ENCODE peak calls at places on chromosomes 16 and 17, in four cellular contexts. I is GM06990, V is IMR-90, K is endodermal cell. L is an unnamed sample.

GRCh38 chr16:52494145-52494544 is 52.8 kb downstream of the TOX3 start:
- DNase-seq in I (no peak), V (no peak), K (no peak), L (no peak)

GRCh38 chr16:75471723-75472634 is 7.5 kb upstream of the TMEM170A start:
- DNase-seq in I (no peak), V (peak), K (peak), L (no peak)

GRCh38 chr17:16281351-16281750 is 64.3 kb downstream of the PIGL start:
- DNase-seq in I (no peak), V (peak), K (no peak), L (no peak)

GRCh38 chr17:45997624-45998023 is 1.4 kb upstream of the STH start:
- DNase-seq in I (no peak), V (peak), K (no peak), L (no peak)

GRCh38 chr16:11100239-11100750 is 155.7 kb downstream of the SOCS1 start:
- DNase-seq in I (peak), V (peak), K (peak), L (no peak)

GRCh38 chr17:51260960-51261958 is 913 bp downstream of the UTP18 start:
- DNase-seq in I (peak), V (no peak), K (peak), L (peak)

GRCh38 chr16:78988361-78988992 is 612.1 kb downstream of the MAF start:
- DNase-seq in I (no peak), V (no peak), K (peak), L (no peak)

GRCh38 chr17:44023545-44024270 is 8.9 kb upstream of the TMEM101 start:
- DNase-seq in I (no peak), V (no peak), K (no peak), L (no peak)

GRCh38 chr17:44518032-44518431 is 14.8 kb upstream of the GPATCH8 start:
- DNase-seq in I (no peak), V (peak), K (no peak), L (no peak)

GRCh38 chr16:79639576-79640311 is 39.2 kb upstream of the MAF start:
- DNase-seq in I (no peak), V (no peak), K (no peak), L (no peak)

GRCh38 chr17:51479303-51479702 is 219.0 kb downstream of the UTP18 start:
- DNase-seq in I (no peak), V (no peak), K (peak), L (no peak)

GRCh38 chr17:35889818-35890773 is 9.9 kb upstream of the CCL5 start:
- DNase-seq in I (no peak), V (peak), K (no peak), L (no peak)

GRCh38 chr16:4407543-4408322 is 8.7 kb downstream of the CORO7 start:
- DNase-seq in I (no peak), V (peak), K (no peak), L (no peak)

GRCh38 chr16:67170168-67170947 is at the start of gene NOL3:
- DNase-seq in I (peak), V (peak), K (peak), L (no peak)

GRCh38 chr16:67169011-67169451 is 1.3 kb upstream of the NOL3 start:
- DNase-seq in I (no peak), V (no peak), K (peak), L (no peak)

GRCh38 chr16:67170948-67171649 is 761 bp downstream of the NOL3 start:
- DNase-seq in I (no peak), V (peak), K (peak), L (no peak)

GRCh38 chr16:67167588-67167987 is 2.8 kb upstream of the NOL3 start:
- DNase-seq in I (no peak), V (no peak), K (no peak), L (no peak)

DNA sequence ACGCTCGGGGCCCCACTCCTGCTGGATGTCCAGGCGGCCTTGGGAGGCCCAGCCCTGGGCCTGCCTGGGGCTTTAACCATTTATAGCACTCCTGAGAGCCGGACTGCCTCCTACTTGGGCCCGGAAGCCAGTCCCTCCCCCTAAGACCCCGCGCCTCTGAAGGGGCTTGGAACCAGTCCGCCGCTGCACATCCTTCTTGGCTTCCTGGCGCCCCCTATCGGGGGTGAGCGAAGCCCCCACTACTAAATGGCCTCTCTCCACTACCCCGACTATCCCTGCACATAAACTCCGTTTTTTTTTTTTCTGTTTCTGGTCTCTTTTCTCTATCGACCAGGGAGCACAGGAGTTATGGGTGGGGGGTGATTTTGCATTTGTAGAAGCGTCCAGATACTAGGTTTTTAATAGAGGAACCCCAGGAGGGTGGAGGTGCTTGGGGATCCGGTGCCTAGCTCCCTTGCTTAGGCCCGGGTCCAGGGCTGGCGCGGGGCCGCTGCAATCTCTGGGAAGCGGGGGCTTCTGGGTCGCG is 633 bp upstream of the NOL3 start:
- DNase-seq in I (no peak), V (no peak), K (peak), L (no peak)
- TF ChIP-seq CTCF in I (peak), V (peak), K (peak), L (no peak)

DNA sequence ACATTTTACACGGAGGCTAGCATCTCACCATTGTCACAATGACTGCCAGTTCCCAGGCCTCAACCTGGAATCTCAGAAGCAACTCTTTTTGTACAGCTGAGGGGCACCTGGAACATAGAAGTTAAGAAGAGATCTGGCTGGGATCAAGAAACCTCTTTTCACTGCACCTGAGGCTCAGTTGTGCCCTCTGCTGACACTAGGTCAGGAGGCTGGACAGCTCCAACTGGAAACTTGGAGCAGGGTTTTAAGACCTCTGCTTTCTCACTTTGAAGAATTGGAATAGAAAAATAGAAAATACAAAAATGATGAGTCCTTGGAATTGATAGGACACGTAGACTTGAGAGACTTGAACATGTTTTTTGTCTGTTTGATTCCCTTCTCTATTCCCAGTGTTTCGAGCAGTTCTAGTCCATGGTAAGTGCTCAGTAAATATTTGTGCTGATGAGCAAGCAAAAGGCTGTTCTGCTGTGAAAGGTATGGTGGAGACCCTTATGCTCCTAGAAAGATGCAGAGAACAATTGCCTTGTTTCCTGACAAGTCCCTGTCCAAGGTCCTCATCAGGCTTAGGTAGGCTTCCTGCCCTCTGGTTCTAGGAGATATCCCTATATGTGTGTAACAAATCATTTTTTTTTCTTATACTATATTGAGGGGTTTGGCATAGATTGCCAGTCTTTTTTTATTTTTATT is 13.6 kb upstream of the PPM1D start:
- DNase-seq in I (no peak), V (peak), K (peak), L (no peak)
- TF ChIP-seq CTCF in I (peak), V (peak), K (peak), L (no peak)

GRCh38 chr16:49382916-49383315 is 9.3 kb downstream of the C16orf78 start:
- DNase-seq in I (no peak), V (no peak), K (peak), L (no peak)
- TF ChIP-seq CTCF in I (peak), V (no peak), K (peak), L (no peak)

DNA sequence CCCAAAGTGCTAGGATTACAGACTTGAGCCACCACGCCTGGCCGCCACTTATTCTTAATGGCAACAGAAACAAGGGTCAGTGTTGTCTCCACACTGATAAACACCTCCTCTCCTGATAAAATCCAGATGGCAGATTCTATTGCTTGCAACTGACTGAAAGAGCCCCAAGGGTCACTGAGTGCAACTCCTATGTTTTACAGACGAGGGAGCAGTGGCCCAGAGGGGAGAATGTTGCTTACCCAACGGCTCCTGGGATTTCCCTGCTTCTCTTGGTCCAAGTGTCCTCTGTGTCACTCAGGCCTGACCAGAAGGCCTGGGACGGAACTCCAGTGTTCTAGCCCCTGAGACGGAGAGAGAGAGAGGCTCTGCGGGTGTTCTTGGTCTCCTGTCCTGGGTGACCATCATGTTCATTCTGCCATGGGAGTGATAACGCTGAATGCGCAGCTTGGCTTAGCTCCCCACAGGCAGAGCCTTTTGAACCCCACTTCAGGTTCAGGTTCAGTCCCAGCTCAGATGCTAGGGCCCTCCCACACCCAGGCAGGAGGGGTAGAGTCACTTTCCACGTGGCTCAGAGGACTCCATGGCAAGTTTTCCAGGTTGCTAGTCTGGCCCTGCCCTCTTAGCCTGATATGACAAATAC is 77.3 kb upstream of the NLRP1 start:
- DNase-seq in I (no peak), V (no peak), K (peak), L (no peak)
- TF ChIP-seq CTCF in I (no peak), V (no peak), K (peak), L (no peak)

GRCh38 chr17:40873255-40873654 is 6.2 kb upstream of the KRT12 start:
- DNase-seq in I (no peak), V (no peak), K (no peak), L (no peak)
- TF ChIP-seq CTCF in I (peak), V (no peak), K (peak), L (no peak)

DNA sequence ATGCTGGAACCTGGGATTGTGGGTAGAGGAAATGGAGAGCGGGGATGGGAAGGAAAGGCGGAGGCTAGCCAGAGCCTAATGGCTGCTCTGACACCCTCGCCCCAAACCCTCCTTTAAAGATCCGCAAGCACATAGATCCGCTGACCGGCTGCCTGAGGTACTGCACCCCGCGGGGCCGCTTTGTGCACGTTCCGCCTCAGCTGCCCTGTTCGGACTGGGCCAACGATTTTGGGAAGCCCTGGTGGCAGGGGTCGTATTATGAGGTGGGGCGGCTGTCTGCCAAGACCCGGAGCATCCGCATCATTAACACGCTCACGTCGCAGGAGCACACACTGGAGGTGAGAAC is 657 bp downstream of the CYB5D1 start:
- DNase-seq in I (peak), V (peak), K (peak), L (no peak)
- TF ChIP-seq CTCF in I (peak), V (peak), K (peak), L (no peak)

GRCh38 chr16:68488559-68488958 is 40.3 kb upstream of the SMPD3 start:
- DNase-seq in I (no peak), V (no peak), K (no peak), L (no peak)
- TF ChIP-seq CTCF in I (no peak), V (no peak), K (no peak), L (no peak)